ENCODE peak calls at places on chromosomes 13 and 19, in nine cellular contexts. One of them, this sample, is unnamed.

GRCh38 chr19:10611907-10612306 is 13.4 kb upstream of the SLC44A2 start:
- DNase-seq in CD8-positive, alpha-beta memory T cell: no peak
- DNase-seq in AG10803: peak
- DNase-seq in aorta: no peak
- DNase-seq in fibroblast of lung: no peak
- DNase-seq in upper lobe of right lung: no peak
- DNase-seq in mesendoderm: no peak
- DNase-seq in psoas muscle: no peak
- DNase-seq in pancreas: no peak
- DNase-seq in this sample: no peak

GRCh38 chr13:45337395-45337794 is 3.6 kb downstream of the TPT1 start:
- DNase-seq in CD8-positive, alpha-beta memory T cell: no peak
- DNase-seq in AG10803: no peak
- DNase-seq in aorta: no peak
- DNase-seq in fibroblast of lung: no peak
- DNase-seq in upper lobe of right lung: no peak
- DNase-seq in mesendoderm: no peak
- DNase-seq in psoas muscle: no peak
- DNase-seq in pancreas: no peak
- DNase-seq in this sample: no peak

GRCh38 chr13:111281751-111282311 is 38.6 kb upstream of the TEX29 start:
- DNase-seq in CD8-positive, alpha-beta memory T cell: no peak
- DNase-seq in AG10803: peak
- DNase-seq in aorta: no peak
- DNase-seq in fibroblast of lung: peak
- DNase-seq in upper lobe of right lung: no peak
- DNase-seq in mesendoderm: no peak
- DNase-seq in psoas muscle: no peak
- DNase-seq in pancreas: no peak
- DNase-seq in this sample: no peak

GRCh38 chr19:19530889-19531288 is 2.2 kb downstream of the YJEFN3 start:
- DNase-seq in CD8-positive, alpha-beta memory T cell: no peak
- DNase-seq in AG10803: no peak
- DNase-seq in aorta: no peak
- DNase-seq in fibroblast of lung: no peak
- DNase-seq in upper lobe of right lung: no peak
- DNase-seq in mesendoderm: no peak
- DNase-seq in psoas muscle: no peak
- DNase-seq in pancreas: no peak
- DNase-seq in this sample: no peak

GRCh38 chr13:39777527-39778061 is 122.1 kb downstream of the COG6 start:
- DNase-seq in CD8-positive, alpha-beta memory T cell: no peak
- DNase-seq in AG10803: peak
- DNase-seq in aorta: no peak
- DNase-seq in fibroblast of lung: peak
- DNase-seq in upper lobe of right lung: no peak
- DNase-seq in mesendoderm: peak
- DNase-seq in psoas muscle: no peak
- DNase-seq in pancreas: no peak
- DNase-seq in this sample: no peak

GRCh38 chr13:105957769-105958438 is 577.6 kb downstream of the EFNB2 start:
- DNase-seq in CD8-positive, alpha-beta memory T cell: no peak
- DNase-seq in AG10803: no peak
- DNase-seq in aorta: no peak
- DNase-seq in fibroblast of lung: no peak
- DNase-seq in upper lobe of right lung: no peak
- DNase-seq in mesendoderm: no peak
- DNase-seq in psoas muscle: no peak
- DNase-seq in pancreas: no peak
- DNase-seq in this sample: no peak

GRCh38 chr19:38389101-38389925 is 816 bp downstream of the SPRED3 start:
- DNase-seq in CD8-positive, alpha-beta memory T cell: no peak
- DNase-seq in AG10803: peak
- DNase-seq in aorta: peak
- DNase-seq in fibroblast of lung: peak
- DNase-seq in upper lobe of right lung: no peak
- DNase-seq in mesendoderm: peak
- DNase-seq in psoas muscle: no peak
- DNase-seq in pancreas: no peak
- DNase-seq in this sample: peak

GRCh38 chr13:64453831-64454230 is 2776.3 kb downstream of the PCDH9 start:
- DNase-seq in CD8-positive, alpha-beta memory T cell: no peak
- DNase-seq in AG10803: peak
- DNase-seq in aorta: no peak
- DNase-seq in fibroblast of lung: no peak
- DNase-seq in upper lobe of right lung: no peak
- DNase-seq in mesendoderm: no peak
- DNase-seq in psoas muscle: peak
- DNase-seq in pancreas: no peak
- DNase-seq in this sample: peak

GRCh38 chr13:48155850-48156249 is 60.9 kb upstream of the MED4 start:
- DNase-seq in CD8-positive, alpha-beta memory T cell: peak
- DNase-seq in AG10803: peak
- DNase-seq in aorta: no peak
- DNase-seq in fibroblast of lung: peak
- DNase-seq in upper lobe of right lung: no peak
- DNase-seq in mesendoderm: no peak
- DNase-seq in psoas muscle: no peak
- DNase-seq in pancreas: no peak
- DNase-seq in this sample: no peak

GRCh38 chr13:112452380-112453206 is 76.4 kb downstream of the SPACA7 start:
- DNase-seq in CD8-positive, alpha-beta memory T cell: no peak
- DNase-seq in AG10803: no peak
- DNase-seq in aorta: no peak
- DNase-seq in fibroblast of lung: no peak
- DNase-seq in upper lobe of right lung: no peak
- DNase-seq in mesendoderm: no peak
- DNase-seq in psoas muscle: peak
- DNase-seq in pancreas: no peak
- DNase-seq in this sample: no peak

GRCh38 chr19:46144756-46145155 is 3.3 kb upstream of the IGFL2 start:
- DNase-seq in CD8-positive, alpha-beta memory T cell: no peak
- DNase-seq in AG10803: no peak
- DNase-seq in aorta: no peak
- DNase-seq in fibroblast of lung: no peak
- DNase-seq in upper lobe of right lung: no peak
- DNase-seq in mesendoderm: no peak
- DNase-seq in psoas muscle: no peak
- DNase-seq in pancreas: no peak
- DNase-seq in this sample: no peak

GRCh38 chr19:46142294-46142693 is 5.7 kb upstream of the IGFL2 start:
- DNase-seq in CD8-positive, alpha-beta memory T cell: no peak
- DNase-seq in AG10803: no peak
- DNase-seq in aorta: no peak
- DNase-seq in fibroblast of lung: no peak
- DNase-seq in upper lobe of right lung: no peak
- DNase-seq in mesendoderm: no peak
- DNase-seq in psoas muscle: no peak
- DNase-seq in pancreas: no peak
- DNase-seq in this sample: no peak

GRCh38 chr19:46147791-46148288 is at the start of gene IGFL2:
- DNase-seq in CD8-positive, alpha-beta memory T cell: no peak
- DNase-seq in AG10803: no peak
- DNase-seq in aorta: no peak
- DNase-seq in fibroblast of lung: no peak
- DNase-seq in upper lobe of right lung: no peak
- DNase-seq in mesendoderm: no peak
- DNase-seq in psoas muscle: no peak
- DNase-seq in pancreas: no peak
- DNase-seq in this sample: no peak

GRCh38 chr19:46150606-46151005 is 2.6 kb downstream of the IGFL2 start:
- DNase-seq in CD8-positive, alpha-beta memory T cell: no peak
- DNase-seq in AG10803: no peak
- DNase-seq in aorta: no peak
- DNase-seq in fibroblast of lung: no peak
- DNase-seq in upper lobe of right lung: no peak
- DNase-seq in mesendoderm: no peak
- DNase-seq in psoas muscle: no peak
- DNase-seq in pancreas: no peak
- DNase-seq in this sample: no peak

DNA sequence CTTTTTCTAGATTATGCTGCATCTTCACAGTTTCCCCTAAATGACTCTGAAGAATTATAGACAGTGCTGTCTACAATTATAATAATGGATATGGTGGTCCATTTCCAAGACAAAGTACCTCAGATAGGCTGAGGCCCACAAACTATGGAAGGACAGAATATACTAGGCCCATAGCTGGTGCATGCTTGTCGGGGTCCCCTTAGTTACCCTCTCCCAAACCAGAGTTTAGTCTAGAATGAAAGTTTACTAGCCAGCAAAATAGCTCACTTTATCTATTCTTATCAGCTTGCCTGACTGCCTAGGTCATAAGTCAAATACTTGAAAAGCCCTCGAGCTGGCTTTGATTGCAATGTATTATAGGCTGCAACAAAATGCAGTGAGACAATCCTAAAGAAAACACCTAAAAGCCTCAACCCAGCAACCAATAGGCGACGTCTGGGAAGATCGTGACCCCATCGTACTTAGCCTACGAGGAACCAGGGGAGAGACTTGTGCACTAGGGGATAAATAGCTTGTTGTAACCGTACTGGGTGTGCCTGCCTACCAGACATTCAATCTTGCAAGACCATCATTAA is 785 bp upstream of the IGFL2 start:
- DNase-seq in CD8-positive, alpha-beta memory T cell: no peak
- DNase-seq in AG10803: no peak
- DNase-seq in aorta: no peak
- DNase-seq in fibroblast of lung: no peak
- DNase-seq in upper lobe of right lung: no peak
- DNase-seq in mesendoderm: no peak
- DNase-seq in psoas muscle: no peak
- DNase-seq in pancreas: no peak
- DNase-seq in this sample: no peak
- H3K4me3 ChIP-seq in CD8-positive, alpha-beta memory T cell: no peak
- H3K4me3 ChIP-seq in AG10803: no peak
- H3K4me3 ChIP-seq in aorta: no peak
- H3K4me3 ChIP-seq in fibroblast of lung: no peak
- H3K4me3 ChIP-seq in upper lobe of right lung: no peak
- H3K4me3 ChIP-seq in mesendoderm: no peak
- H3K4me3 ChIP-seq in psoas muscle: no peak
- H3K4me3 ChIP-seq in pancreas: no peak
- H3K4me3 ChIP-seq in this sample: no peak

DNA sequence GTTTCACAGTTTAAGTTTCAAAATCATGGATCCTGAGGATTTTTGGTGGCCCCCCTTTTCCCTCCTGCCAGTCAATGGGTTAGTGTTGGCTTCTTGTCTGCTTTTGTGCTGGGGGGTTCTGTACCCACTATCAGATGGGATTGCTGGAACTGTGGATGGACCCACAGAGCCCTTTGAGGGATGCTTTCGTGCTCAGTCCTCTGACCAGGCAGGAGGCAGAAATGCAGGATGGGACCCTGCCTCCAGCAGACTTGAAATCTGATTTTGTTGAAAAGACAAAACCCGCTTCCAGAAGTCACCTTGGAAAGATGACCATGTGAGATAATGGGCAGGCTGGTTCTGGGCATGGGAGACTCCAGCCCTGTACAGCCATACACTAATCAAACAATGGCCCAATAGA is 408.9 kb downstream of the ZNF536 start:
- DNase-seq in CD8-positive, alpha-beta memory T cell: no peak
- DNase-seq in AG10803: no peak
- DNase-seq in aorta: no peak
- DNase-seq in fibroblast of lung: no peak
- DNase-seq in upper lobe of right lung: no peak
- DNase-seq in mesendoderm: no peak
- DNase-seq in psoas muscle: no peak
- DNase-seq in pancreas: no peak
- DNase-seq in this sample: no peak
- H3K4me3 ChIP-seq in CD8-positive, alpha-beta memory T cell: no peak
- H3K4me3 ChIP-seq in AG10803: no peak
- H3K4me3 ChIP-seq in aorta: no peak
- H3K4me3 ChIP-seq in fibroblast of lung: no peak
- H3K4me3 ChIP-seq in upper lobe of right lung: no peak
- H3K4me3 ChIP-seq in mesendoderm: no peak
- H3K4me3 ChIP-seq in psoas muscle: no peak
- H3K4me3 ChIP-seq in pancreas: no peak
- H3K4me3 ChIP-seq in this sample: no peak

DNA sequence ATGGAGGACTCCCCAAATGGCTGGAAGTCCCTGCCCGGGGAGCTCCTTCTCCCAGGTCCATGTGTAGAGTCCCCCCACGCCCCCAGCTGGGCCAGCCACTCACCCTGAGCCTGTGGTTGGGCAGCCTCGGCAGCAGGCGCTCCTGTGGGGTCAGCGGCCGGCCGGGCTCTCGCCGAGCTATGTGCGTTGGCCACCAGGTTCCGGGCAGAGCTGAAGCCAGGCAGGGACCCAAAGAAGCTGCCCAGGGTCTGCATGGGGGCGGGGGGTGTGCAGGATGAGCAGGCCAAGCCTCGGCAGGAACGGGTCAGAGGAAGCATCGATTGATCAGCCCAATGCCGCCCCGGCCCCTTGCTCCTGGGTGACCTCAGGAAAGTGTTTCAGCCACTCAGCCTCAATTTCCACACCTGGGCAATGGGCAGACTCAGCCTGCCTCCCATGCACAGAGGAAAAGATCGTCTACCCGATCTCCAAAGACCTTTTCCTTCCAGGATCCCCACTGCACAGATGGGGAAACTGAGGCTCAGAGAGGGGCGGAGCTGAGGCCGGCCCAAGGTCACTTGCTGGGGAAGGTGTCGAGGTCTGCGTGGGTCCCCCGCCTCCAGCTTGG is 732 bp downstream of the PLIN4 start:
- DNase-seq in CD8-positive, alpha-beta memory T cell: no peak
- DNase-seq in AG10803: no peak
- DNase-seq in aorta: no peak
- DNase-seq in fibroblast of lung: no peak
- DNase-seq in upper lobe of right lung: no peak
- DNase-seq in mesendoderm: no peak
- DNase-seq in psoas muscle: no peak
- DNase-seq in pancreas: no peak
- DNase-seq in this sample: no peak
- H3K4me3 ChIP-seq in CD8-positive, alpha-beta memory T cell: no peak
- H3K4me3 ChIP-seq in AG10803: no peak
- H3K4me3 ChIP-seq in aorta: no peak
- H3K4me3 ChIP-seq in fibroblast of lung: no peak
- H3K4me3 ChIP-seq in upper lobe of right lung: no peak
- H3K4me3 ChIP-seq in mesendoderm: no peak
- H3K4me3 ChIP-seq in psoas muscle: peak
- H3K4me3 ChIP-seq in pancreas: no peak
- H3K4me3 ChIP-seq in this sample: no peak

DNA sequence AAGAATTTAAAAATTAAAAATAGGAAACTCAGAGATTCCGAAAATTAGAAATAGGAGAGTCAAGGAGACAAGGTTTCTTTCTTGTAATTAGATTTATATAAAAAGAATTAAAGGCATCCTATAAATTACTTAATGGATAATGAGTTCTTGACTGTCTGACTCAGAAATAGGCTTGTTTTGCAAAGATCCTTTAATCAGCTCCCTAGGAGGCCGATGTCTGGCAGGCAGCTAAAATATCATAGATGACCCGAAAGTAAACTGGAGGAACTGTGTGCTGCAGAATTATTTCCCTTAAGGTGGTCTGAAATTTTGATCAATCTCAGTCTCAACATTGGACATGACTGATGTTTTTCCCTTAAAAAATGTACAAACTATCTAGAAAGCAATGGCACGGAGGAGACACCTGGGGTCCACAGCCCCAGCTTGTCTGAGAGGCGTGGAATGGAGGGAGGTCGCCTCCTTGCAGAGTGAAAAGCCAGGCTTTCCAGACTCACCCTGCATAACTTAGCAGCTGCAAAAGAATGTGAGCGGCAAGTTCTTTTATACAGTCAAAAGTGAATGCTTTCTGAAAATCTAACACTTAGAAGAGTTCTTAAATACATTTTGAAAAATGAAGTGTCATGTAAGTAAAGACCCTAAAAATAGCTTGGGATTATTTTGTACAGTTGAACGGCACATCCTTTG is 44.7 kb downstream of the MBNL2 start:
- DNase-seq in CD8-positive, alpha-beta memory T cell: no peak
- DNase-seq in AG10803: no peak
- DNase-seq in aorta: no peak
- DNase-seq in fibroblast of lung: no peak
- DNase-seq in upper lobe of right lung: no peak
- DNase-seq in mesendoderm: peak
- DNase-seq in psoas muscle: no peak
- DNase-seq in pancreas: no peak
- DNase-seq in this sample: no peak
- H3K4me3 ChIP-seq in CD8-positive, alpha-beta memory T cell: no peak
- H3K4me3 ChIP-seq in AG10803: no peak
- H3K4me3 ChIP-seq in aorta: no peak
- H3K4me3 ChIP-seq in fibroblast of lung: no peak
- H3K4me3 ChIP-seq in upper lobe of right lung: no peak
- H3K4me3 ChIP-seq in mesendoderm: no peak
- H3K4me3 ChIP-seq in psoas muscle: no peak
- H3K4me3 ChIP-seq in pancreas: no peak
- H3K4me3 ChIP-seq in this sample: no peak